ENCODE peak calls at places on chromosomes 6 and 20, in five cellular contexts. One of them, this sample, is unnamed.
A peak's percentile ranks its signal among the peaks of the same experiment; 100 is the strongest.

GRCh38 chr20:16747291-16747811 is 807 bp upstream of the OTOR start:
- DNase-seq in psoas muscle: no peak
- DNase-seq in RWPE1: no peak
- DNase-seq in CD4-positive, alpha-beta T cell: no peak
- DNase-seq in renal cortical epithelial cell: no peak
- DNase-seq in this sample: peak; percentile 10

GRCh38 chr6:81769834-81770233 is 17.4 kb upstream of the TENT5A start:
- DNase-seq in psoas muscle: no peak
- DNase-seq in RWPE1: peak; percentile 13
- DNase-seq in renal cortical epithelial cell: peak; percentile 82
- DNase-seq in CD4-positive, alpha-beta T cell: no peak
- DNase-seq in this sample: peak; percentile 88

GRCh38 chr20:62929051-62929538 is 2.8 kb upstream of the DIDO1 start:
- DNase-seq in CD4-positive, alpha-beta T cell: peak; percentile 62
- DNase-seq in psoas muscle: peak; percentile 67
- DNase-seq in renal cortical epithelial cell: no peak
- DNase-seq in RWPE1: peak; percentile 90
- DNase-seq in this sample: peak; percentile 33

GRCh38 chr20:52150440-52151258 is 40.9 kb downstream of the ZFP64 start:
- DNase-seq in psoas muscle: no peak
- DNase-seq in renal cortical epithelial cell: peak; percentile 65
- DNase-seq in RWPE1: peak; percentile 70
- DNase-seq in CD4-positive, alpha-beta T cell: no peak
- DNase-seq in this sample: peak; percentile 54

GRCh38 chr20:9517297-9518134 is 3.1 kb downstream of the LAMP5 start:
- DNase-seq in psoas muscle: no peak
- DNase-seq in renal cortical epithelial cell: no peak
- DNase-seq in CD4-positive, alpha-beta T cell: no peak
- DNase-seq in RWPE1: no peak
- DNase-seq in this sample: no peak

GRCh38 chr20:61345656-61346055 is 93.6 kb downstream of the CDH4 start:
- DNase-seq in renal cortical epithelial cell: no peak
- DNase-seq in psoas muscle: no peak
- DNase-seq in CD4-positive, alpha-beta T cell: no peak
- DNase-seq in RWPE1: no peak
- DNase-seq in this sample: no peak

GRCh38 chr6:37459981-37460800 is 27.2 kb downstream of the CMTR1 start:
- DNase-seq in psoas muscle: no peak
- DNase-seq in renal cortical epithelial cell: no peak
- DNase-seq in CD4-positive, alpha-beta T cell: no peak
- DNase-seq in RWPE1: no peak
- DNase-seq in this sample: no peak

GRCh38 chr6:68777956-68778355 is 142.9 kb downstream of the ADGRB3 start:
- DNase-seq in RWPE1: peak; percentile 5
- DNase-seq in psoas muscle: no peak
- DNase-seq in renal cortical epithelial cell: peak; percentile 18
- DNase-seq in CD4-positive, alpha-beta T cell: no peak
- DNase-seq in this sample: peak; percentile 44

GRCh38 chr6:125066964-125067363 is 86.6 kb upstream of the TPD52L1 start:
- DNase-seq in psoas muscle: no peak
- DNase-seq in renal cortical epithelial cell: peak; percentile 85
- DNase-seq in CD4-positive, alpha-beta T cell: no peak
- DNase-seq in RWPE1: no peak
- DNase-seq in this sample: peak; percentile 59

GRCh38 chr6:82348130-82348529 is 15.5 kb upstream of the TPBG start:
- DNase-seq in CD4-positive, alpha-beta T cell: no peak
- DNase-seq in renal cortical epithelial cell: no peak
- DNase-seq in psoas muscle: no peak
- DNase-seq in RWPE1: no peak
- DNase-seq in this sample: no peak

GRCh38 chr20:62940875-62941274 is 2.9 kb downstream of the GID8 start:
- DNase-seq in renal cortical epithelial cell: no peak
- DNase-seq in CD4-positive, alpha-beta T cell: no peak
- DNase-seq in RWPE1: no peak
- DNase-seq in psoas muscle: no peak
- DNase-seq in this sample: no peak

GRCh38 chr6:157954150-157955117 is 27.2 kb upstream of the SYNJ2 start:
- DNase-seq in renal cortical epithelial cell: peak; percentile 80
- DNase-seq in CD4-positive, alpha-beta T cell: no peak
- DNase-seq in RWPE1: no peak
- DNase-seq in psoas muscle: no peak
- DNase-seq in this sample: peak; percentile 60

GRCh38 chr6:88882536-88882935 is 80.9 kb downstream of the RNGTT start:
- DNase-seq in RWPE1: no peak
- DNase-seq in renal cortical epithelial cell: no peak
- DNase-seq in CD4-positive, alpha-beta T cell: no peak
- DNase-seq in psoas muscle: no peak
- DNase-seq in this sample: no peak

GRCh38 chr6:36897629-36898028 is 11.9 kb downstream of the C6orf89 start:
- DNase-seq in psoas muscle: no peak
- DNase-seq in renal cortical epithelial cell: no peak
- DNase-seq in CD4-positive, alpha-beta T cell: no peak
- DNase-seq in RWPE1: no peak
- DNase-seq in this sample: no peak

GRCh38 chr6:50198245-50198644 is 148.5 kb upstream of the DEFB112 start:
- DNase-seq in renal cortical epithelial cell: no peak
- DNase-seq in psoas muscle: no peak
- DNase-seq in CD4-positive, alpha-beta T cell: no peak
- DNase-seq in RWPE1: no peak
- DNase-seq in this sample: no peak

GRCh38 chr6:119871520-119871919 is 522.0 kb upstream of the MAN1A1 start:
- DNase-seq in renal cortical epithelial cell: no peak
- DNase-seq in psoas muscle: no peak
- DNase-seq in CD4-positive, alpha-beta T cell: no peak
- DNase-seq in RWPE1: no peak
- DNase-seq in this sample: no peak

GRCh38 chr6:91276315-91276714 is 689.4 kb upstream of the MAP3K7 start:
- DNase-seq in renal cortical epithelial cell: peak; percentile 42
- DNase-seq in CD4-positive, alpha-beta T cell: no peak
- DNase-seq in RWPE1: peak; percentile 17
- DNase-seq in psoas muscle: no peak
- DNase-seq in this sample: peak; percentile 4

GRCh38 chr6:87706187-87706966 is 4.3 kb upstream of the AKIRIN2 start:
- DNase-seq in CD4-positive, alpha-beta T cell: no peak
- DNase-seq in psoas muscle: no peak
- DNase-seq in RWPE1: peak; percentile 22
- DNase-seq in renal cortical epithelial cell: peak; percentile 49
- DNase-seq in this sample: peak; percentile 55

GRCh38 chr20:13261460-13262301 is 40.6 kb downstream of the ISM1 start:
- DNase-seq in CD4-positive, alpha-beta T cell: peak; percentile 64
- DNase-seq in RWPE1: peak; percentile 54
- DNase-seq in renal cortical epithelial cell: peak; percentile 24
- DNase-seq in psoas muscle: peak; percentile 56
- DNase-seq in this sample: peak; percentile 40

GRCh38 chr20:14913896-14914295 is 576.5 kb upstream of the FLRT3 start:
- DNase-seq in RWPE1: no peak
- DNase-seq in psoas muscle: no peak
- DNase-seq in CD4-positive, alpha-beta T cell: no peak
- DNase-seq in renal cortical epithelial cell: no peak
- DNase-seq in this sample: no peak

GRCh38 chr6:11139051-11139960 is 27.8 kb upstream of the ERVFRD-1 start:
- DNase-seq in psoas muscle: no peak
- DNase-seq in renal cortical epithelial cell: no peak
- DNase-seq in CD4-positive, alpha-beta T cell: no peak
- DNase-seq in RWPE1: peak; percentile 92
- DNase-seq in this sample: peak; percentile 99